ENCODE peak calls at places on chromosomes 1 and 21, in four cellular contexts. One of them, this sample, is unnamed.

GRCh38 chr1:167984886-167985489 is 48.1 kb upstream of the MPC2 start:
- DNase-seq in RWPE1: no peak
- DNase-seq in nucleus accumbens: no peak
- DNase-seq in stimulated activated CD4-positive, alpha-beta T cell treated with anti-CD3 and anti-CD28 coated beads, Interleukin-1b, Interleukin-23, amount 100 ng/mL, for 4 hours: no peak
- DNase-seq in this sample: no peak

GRCh38 chr1:205800973-205801703 is 11.9 kb downstream of the SLC41A1 start:
- DNase-seq in RWPE1: no peak
- DNase-seq in nucleus accumbens: no peak
- DNase-seq in stimulated activated CD4-positive, alpha-beta T cell treated with anti-CD3 and anti-CD28 coated beads, Interleukin-1b, Interleukin-23, amount 100 ng/mL, for 4 hours: no peak
- DNase-seq in this sample: no peak

GRCh38 chr1:76012341-76013208 is 62.0 kb upstream of the ST6GALNAC3 start:
- DNase-seq in RWPE1: no peak
- DNase-seq in nucleus accumbens: no peak
- DNase-seq in stimulated activated CD4-positive, alpha-beta T cell treated with anti-CD3 and anti-CD28 coated beads, Interleukin-1b, Interleukin-23, amount 100 ng/mL, for 4 hours: no peak
- DNase-seq in this sample: no peak

GRCh38 chr1:89908993-89909436 is 85.9 kb upstream of the ZNF326 start:
- DNase-seq in RWPE1: peak
- DNase-seq in nucleus accumbens: no peak
- DNase-seq in stimulated activated CD4-positive, alpha-beta T cell treated with anti-CD3 and anti-CD28 coated beads, Interleukin-1b, Interleukin-23, amount 100 ng/mL, for 4 hours: no peak
- DNase-seq in this sample: peak

GRCh38 chr21:15363921-15364320 is 299.1 kb upstream of the NRIP1 start:
- DNase-seq in RWPE1: peak
- DNase-seq in nucleus accumbens: no peak
- DNase-seq in stimulated activated CD4-positive, alpha-beta T cell treated with anti-CD3 and anti-CD28 coated beads, Interleukin-1b, Interleukin-23, amount 100 ng/mL, for 4 hours: no peak
- DNase-seq in this sample: no peak

GRCh38 chr1:153032677-153033308 is 1.8 kb downstream of the SPRR1B start:
- DNase-seq in RWPE1: peak
- DNase-seq in nucleus accumbens: peak
- DNase-seq in stimulated activated CD4-positive, alpha-beta T cell treated with anti-CD3 and anti-CD28 coated beads, Interleukin-1b, Interleukin-23, amount 100 ng/mL, for 4 hours: no peak
- DNase-seq in this sample: no peak

GRCh38 chr1:82007804-82008203 is 207.1 kb downstream of the ADGRL2 start:
- DNase-seq in RWPE1: no peak
- DNase-seq in nucleus accumbens: no peak
- DNase-seq in stimulated activated CD4-positive, alpha-beta T cell treated with anti-CD3 and anti-CD28 coated beads, Interleukin-1b, Interleukin-23, amount 100 ng/mL, for 4 hours: no peak
- DNase-seq in this sample: no peak

GRCh38 chr1:34844252-34844634 is 15.3 kb downstream of the SMIM12 start:
- DNase-seq in RWPE1: no peak
- DNase-seq in nucleus accumbens: no peak
- DNase-seq in stimulated activated CD4-positive, alpha-beta T cell treated with anti-CD3 and anti-CD28 coated beads, Interleukin-1b, Interleukin-23, amount 100 ng/mL, for 4 hours: no peak
- DNase-seq in this sample: no peak

GRCh38 chr1:115977481-115978258 is 1.4 kb downstream of the SLC22A15 start:
- DNase-seq in RWPE1: peak
- DNase-seq in nucleus accumbens: peak
- DNase-seq in stimulated activated CD4-positive, alpha-beta T cell treated with anti-CD3 and anti-CD28 coated beads, Interleukin-1b, Interleukin-23, amount 100 ng/mL, for 4 hours: no peak
- DNase-seq in this sample: no peak

GRCh38 chr1:228044961-228045360 is 37.5 kb upstream of the ARF1 start:
- DNase-seq in RWPE1: no peak
- DNase-seq in nucleus accumbens: no peak
- DNase-seq in stimulated activated CD4-positive, alpha-beta T cell treated with anti-CD3 and anti-CD28 coated beads, Interleukin-1b, Interleukin-23, amount 100 ng/mL, for 4 hours: no peak
- DNase-seq in this sample: no peak

GRCh38 chr1:211579434-211580302 is 707 bp upstream of the SLC30A1 start:
- DNase-seq in RWPE1: peak
- DNase-seq in nucleus accumbens: no peak
- DNase-seq in stimulated activated CD4-positive, alpha-beta T cell treated with anti-CD3 and anti-CD28 coated beads, Interleukin-1b, Interleukin-23, amount 100 ng/mL, for 4 hours: no peak
- DNase-seq in this sample: peak

GRCh38 chr1:154430903-154431302 is 25.8 kb downstream of the IL6R start:
- DNase-seq in RWPE1: no peak
- DNase-seq in nucleus accumbens: no peak
- DNase-seq in stimulated activated CD4-positive, alpha-beta T cell treated with anti-CD3 and anti-CD28 coated beads, Interleukin-1b, Interleukin-23, amount 100 ng/mL, for 4 hours: no peak
- DNase-seq in this sample: no peak

GRCh38 chr1:214861615-214862014 is 220.9 kb upstream of the KCNK2 start:
- DNase-seq in RWPE1: no peak
- DNase-seq in nucleus accumbens: no peak
- DNase-seq in stimulated activated CD4-positive, alpha-beta T cell treated with anti-CD3 and anti-CD28 coated beads, Interleukin-1b, Interleukin-23, amount 100 ng/mL, for 4 hours: no peak
- DNase-seq in this sample: peak

GRCh38 chr1:200040516-200041138 is 13.1 kb downstream of the NR5A2 start:
- DNase-seq in RWPE1: no peak
- DNase-seq in nucleus accumbens: no peak
- DNase-seq in stimulated activated CD4-positive, alpha-beta T cell treated with anti-CD3 and anti-CD28 coated beads, Interleukin-1b, Interleukin-23, amount 100 ng/mL, for 4 hours: no peak
- DNase-seq in this sample: no peak

GRCh38 chr1:43305461-43305860 is 4.7 kb downstream of the TIE1 start:
- DNase-seq in RWPE1: no peak
- DNase-seq in nucleus accumbens: no peak
- DNase-seq in stimulated activated CD4-positive, alpha-beta T cell treated with anti-CD3 and anti-CD28 coated beads, Interleukin-1b, Interleukin-23, amount 100 ng/mL, for 4 hours: no peak
- DNase-seq in this sample: no peak

GRCh38 chr1:102919659-102920058 is 188.7 kb downstream of the COL11A1 start:
- DNase-seq in RWPE1: no peak
- DNase-seq in nucleus accumbens: no peak
- DNase-seq in stimulated activated CD4-positive, alpha-beta T cell treated with anti-CD3 and anti-CD28 coated beads, Interleukin-1b, Interleukin-23, amount 100 ng/mL, for 4 hours: no peak
- DNase-seq in this sample: no peak

GRCh38 chr1:36123357-36123756 is 1.7 kb downstream of the COL8A2 start:
- DNase-seq in RWPE1: no peak
- DNase-seq in nucleus accumbens: no peak
- DNase-seq in stimulated activated CD4-positive, alpha-beta T cell treated with anti-CD3 and anti-CD28 coated beads, Interleukin-1b, Interleukin-23, amount 100 ng/mL, for 4 hours: no peak
- DNase-seq in this sample: no peak

GRCh38 chr1:64167176-64167575 is 36.2 kb upstream of the UBE2U start:
- DNase-seq in RWPE1: no peak
- DNase-seq in nucleus accumbens: no peak
- DNase-seq in stimulated activated CD4-positive, alpha-beta T cell treated with anti-CD3 and anti-CD28 coated beads, Interleukin-1b, Interleukin-23, amount 100 ng/mL, for 4 hours: no peak
- DNase-seq in this sample: no peak

GRCh38 chr1:78003070-78003751 is 1.5 kb upstream of the DNAJB4 start:
- DNase-seq in RWPE1: no peak
- DNase-seq in nucleus accumbens: no peak
- DNase-seq in stimulated activated CD4-positive, alpha-beta T cell treated with anti-CD3 and anti-CD28 coated beads, Interleukin-1b, Interleukin-23, amount 100 ng/mL, for 4 hours: no peak
- DNase-seq in this sample: peak

GRCh38 chr1:50967416-50968020 is 2.5 kb upstream of the CDKN2C start:
- DNase-seq in RWPE1: no peak
- DNase-seq in nucleus accumbens: no peak
- DNase-seq in stimulated activated CD4-positive, alpha-beta T cell treated with anti-CD3 and anti-CD28 coated beads, Interleukin-1b, Interleukin-23, amount 100 ng/mL, for 4 hours: no peak
- DNase-seq in this sample: peak

GRCh38 chr1:150168960-150169565 is 19.3 kb downstream of the PLEKHO1 start:
- DNase-seq in RWPE1: peak
- DNase-seq in nucleus accumbens: peak
- DNase-seq in stimulated activated CD4-positive, alpha-beta T cell treated with anti-CD3 and anti-CD28 coated beads, Interleukin-1b, Interleukin-23, amount 100 ng/mL, for 4 hours: peak
- DNase-seq in this sample: no peak

GRCh38 chr1:168613689-168614655 is 37.6 kb downstream of the XCL1 start:
- DNase-seq in RWPE1: no peak
- DNase-seq in nucleus accumbens: no peak
- DNase-seq in stimulated activated CD4-positive, alpha-beta T cell treated with anti-CD3 and anti-CD28 coated beads, Interleukin-1b, Interleukin-23, amount 100 ng/mL, for 4 hours: no peak
- DNase-seq in this sample: peak

GRCh38 chr1:243598433-243598832 is 251.6 kb downstream of the AKT3 start:
- DNase-seq in RWPE1: peak
- DNase-seq in nucleus accumbens: peak
- DNase-seq in stimulated activated CD4-positive, alpha-beta T cell treated with anti-CD3 and anti-CD28 coated beads, Interleukin-1b, Interleukin-23, amount 100 ng/mL, for 4 hours: no peak
- DNase-seq in this sample: no peak

GRCh38 chr1:218611916-218612580 is 266.9 kb downstream of the TGFB2 start:
- DNase-seq in RWPE1: no peak
- DNase-seq in nucleus accumbens: no peak
- DNase-seq in stimulated activated CD4-positive, alpha-beta T cell treated with anti-CD3 and anti-CD28 coated beads, Interleukin-1b, Interleukin-23, amount 100 ng/mL, for 4 hours: no peak
- DNase-seq in this sample: no peak

GRCh38 chr1:234616644-234617043 is 6.7 kb upstream of the IRF2BP2 start:
- DNase-seq in RWPE1: no peak
- DNase-seq in nucleus accumbens: no peak
- DNase-seq in stimulated activated CD4-positive, alpha-beta T cell treated with anti-CD3 and anti-CD28 coated beads, Interleukin-1b, Interleukin-23, amount 100 ng/mL, for 4 hours: no peak
- DNase-seq in this sample: no peak

GRCh38 chr1:72435025-72435424 is 152.7 kb upstream of the NEGR1 start:
- DNase-seq in RWPE1: no peak
- DNase-seq in nucleus accumbens: no peak
- DNase-seq in stimulated activated CD4-positive, alpha-beta T cell treated with anti-CD3 and anti-CD28 coated beads, Interleukin-1b, Interleukin-23, amount 100 ng/mL, for 4 hours: no peak
- DNase-seq in this sample: peak

This sample was measured in NCI-H2171 treated with DMSO at 0.1 percent for 48 hours.